ENCODE peak calls at places on chromosomes 5 and 9, in seven cellular contexts. S, P, U, M, Y, X and N are unnamed samples.

GRCh38 chr5:33662721-33663435 is 222.1 kb downstream of the TARS1 start:
- DNase-seq in S (peak; percentile 51), P (no peak), U (no peak), M (no peak), Y (peak; percentile 74), X (no peak), N (peak; percentile 81)

GRCh38 chr9:88651682-88652633 is 117.0 kb downstream of the NXNL2 start:
- DNase-seq in S (peak; percentile 98), P (no peak), U (peak; percentile 89), M (no peak), Y (peak; percentile 98), X (peak; percentile 20), N (peak; percentile 99)

GRCh38 chr5:123155511-123155923 is 66.5 kb downstream of the PRDM6 start:
- DNase-seq in S (peak; percentile 8), P (no peak), U (no peak), M (no peak), Y (no peak), X (no peak), N (no peak)

GRCh38 chr5:17411436-17411835 is 86.6 kb upstream of the TAF11L2 start:
- DNase-seq in S (peak; percentile 19), P (no peak), U (no peak), M (peak; percentile 9), Y (peak; percentile 67), X (no peak), N (peak; percentile 57)

GRCh38 chr5:74337252-74338100 is 303.1 kb downstream of the ENC1 start:
- DNase-seq in S (no peak), P (peak; percentile 48), U (no peak), M (no peak), Y (no peak), X (no peak), N (no peak)

GRCh38 chr5:59917121-59917520 is 23.6 kb upstream of the PDE4D start:
- DNase-seq in S (no peak), P (no peak), U (no peak), M (no peak), Y (no peak), X (no peak), N (peak; percentile 12)

GRCh38 chr9:111895996-111896941 is at the start of gene UGCG:
- DNase-seq in S (peak; percentile 79), P (peak; percentile 94), U (peak; percentile 90), M (peak; percentile 67), Y (peak; percentile 85), X (peak; percentile 84), N (peak; percentile 83)

GRCh38 chr5:175798626-175799025 is 72.8 kb upstream of the CPLX2 start:
- DNase-seq in S (no peak), P (no peak), U (no peak), M (no peak), Y (no peak), X (no peak), N (no peak)

GRCh38 chr9:131111854-131112311 is 13.5 kb upstream of the NUP214 start:
- DNase-seq in S (no peak), P (peak; percentile 73), U (no peak), M (no peak), Y (no peak), X (no peak), N (no peak)

GRCh38 chr9:112241491-112241890 is 66.4 kb upstream of the SUSD1 start:
- DNase-seq in S (peak; percentile 47), P (no peak), U (no peak), M (no peak), Y (peak; percentile 58), X (no peak), N (no peak)